ENCODE peak calls at places on chromosomes 13 and 19, in four cellular contexts. V, U, F and T are unnamed samples.

GRCh38 chr19:11092181-11092538 is 2.9 kb downstream of the LDLR start:
- DNase-seq in F (peak; percentile 74), V (no peak), U (no peak), T (no peak)

GRCh38 chr13:76812206-76812882 is 73.9 kb downstream of the KCTD12 start:
- DNase-seq in V (no peak), F (no peak), U (no peak), T (no peak)

GRCh38 chr19:8363803-8364771 is at the start of gene ANGPTL4:
- DNase-seq in U (peak; percentile 85), V (peak; percentile 81), F (peak; percentile 55), T (peak; percentile 64)

GRCh38 chr19:38970664-38971532 is 4.6 kb downstream of the FBXO17 start:
- DNase-seq in F (no peak), U (no peak), V (no peak), T (no peak)

GRCh38 chr13:20416223-20416622 is 109.4 kb downstream of the CRYL1 start:
- DNase-seq in V (no peak), F (no peak), U (no peak), T (no peak)

GRCh38 chr13:92175330-92175729 is 776.9 kb downstream of the GPC5 start:
- DNase-seq in F (peak; percentile 62), U (no peak), V (peak; percentile 34), T (peak; percentile 44)

GRCh38 chr13:64819081-64819480 is 2411.1 kb downstream of the PCDH9 start:
- DNase-seq in U (no peak), F (peak; percentile 5), V (no peak), T (no peak)

GRCh38 chr19:48190288-48191284 is 20.1 kb downstream of the ZSWIM9 start:
- DNase-seq in F (peak; percentile 82), V (peak; percentile 98), U (peak; percentile 91), T (peak; percentile 99)

GRCh38 chr19:48630289-48631036 is 6.7 kb downstream of the DBP start:
- DNase-seq in V (peak; percentile 79), F (no peak), U (peak; percentile 81), T (peak; percentile 90)

GRCh38 chr13:22748866-22749586 is 431.8 kb upstream of the SGCG start:
- DNase-seq in U (no peak), F (no peak), V (no peak), T (no peak)

GRCh38 chr19:13717194-13717643 is 47.1 kb upstream of the MRI1 start:
- DNase-seq in U (no peak), F (peak; percentile 63), V (no peak), T (no peak)

GRCh38 chr19:23817519-23817918 is 58.8 kb upstream of the ZNF681 start:
- DNase-seq in V (peak; percentile 41), U (peak; percentile 46), F (peak; percentile 4), T (peak; percentile 77)

GRCh38 chr13:75258159-75258782 is 223.7 kb downstream of the TBC1D4 start:
- DNase-seq in U (no peak), V (no peak), F (peak; percentile 55), T (peak; percentile 65)

GRCh38 chr13:94917814-94918213 is 205.5 kb upstream of the SOX21 start:
- DNase-seq in U (no peak), V (peak; percentile 40), F (no peak), T (peak; percentile 77)

GRCh38 chr13:94119360-94119936 is 360.0 kb downstream of the DCT start:
- DNase-seq in F (no peak), U (no peak), V (no peak), T (no peak)

GRCh38 chr13:60164490-60164889 is 762 bp upstream of the DIAPH3 start:
- DNase-seq in U (no peak), V (no peak), F (peak; percentile 2), T (peak; percentile 74)

GRCh38 chr19:19774354-19775033 is 41.6 kb upstream of the ZNF14 start:
- DNase-seq in U (no peak), V (no peak), F (no peak), T (no peak)

GRCh38 chr19:15280915-15281683 is 48.9 kb upstream of the EPHX3 start:
- DNase-seq in F (peak; percentile 89), V (no peak), U (no peak), T (peak; percentile 66)

GRCh38 chr19:37669336-37669963 is 14.2 kb upstream of the ZFP30 start:
- DNase-seq in F (no peak), U (no peak), V (no peak), T (peak; percentile 30)

GRCh38 chr13:50676602-50677001 is 166.9 kb downstream of the DLEU7 start:
- DNase-seq in V (no peak), F (peak; percentile 44), U (no peak), T (peak; percentile 89)

GRCh38 chr19:12872941-12873890 is 8.0 kb downstream of the DNASE2 start:
- DNase-seq in V (peak; percentile 84), F (peak; percentile 37), U (peak; percentile 55), T (peak; percentile 66)

GRCh38 chr19:2623743-2624142 is 78.8 kb downstream of the GNG7 start:
- DNase-seq in F (no peak), U (no peak), V (no peak), T (no peak)

GRCh38 chr19:53942001-53942786 is 20.5 kb upstream of the CACNG8 start:
- DNase-seq in F (no peak), U (peak; percentile 100), V (peak; percentile 97), T (peak; percentile 96)

GRCh38 chr19:33195711-33196347 is 1.7 kb downstream of the LRP3 start:
- DNase-seq in V (no peak), F (no peak), U (no peak), T (no peak)
- H2AK5ac ChIP-seq in V (no peak overlapping the region), F (no peak overlapping the region), U (no peak overlapping the region), T (no peak overlapping the region)

GRCh38 chr19:44648536-44649370 is 5.0 kb downstream of the PVR start:
- DNase-seq in F (peak; percentile 68), V (no peak), U (no peak), T (no peak)
- H4K5ac ChIP-seq in F (no peak overlapping the region), V (no peak overlapping the region), U (no peak overlapping the region), T (no peak overlapping the region)

GRCh38 chr13:38636106-38636505 is 50.8 kb upstream of the FREM2 start:
- DNase-seq in F (no peak), U (no peak), V (no peak), T (no peak)
- H2AK5ac ChIP-seq in F (no peak overlapping the region), U (no peak overlapping the region), V (no peak overlapping the region), T (no peak overlapping the region)

GRCh38 chr13:111186305-111186930 is 71.3 kb downstream of the ARHGEF7 start:
- DNase-seq in V (no peak), U (no peak), F (no peak), T (no peak)
- H4K5ac ChIP-seq in V (no peak overlapping the region), U (no peak overlapping the region), F (no peak overlapping the region), T (no peak overlapping the region)